ENCODE peak calls at places on chromosome 6, in eight cellular contexts. One of them, this sample, is unnamed.

GRCh38 chr6:154766288-154766687 is 33.1 kb downstream of the SCAF8 start:
- DNase-seq in CD8-positive, alpha-beta memory T cell: no peak
- DNase-seq in stimulated activated CD4-positive, alpha-beta T cell treated with anti-CD3 and anti-CD28 coated beads, Interleukin-15, amount 100 ng/mL, for 24 hours: no peak
- DNase-seq in ACHN: no peak
- DNase-seq in mesothelial cell of epicardium: no peak
- DNase-seq in NCI-H748 treated with DMSO at 0.1 percent for 48 hours: no peak
- DNase-seq in dermis microvascular lymphatic vessel endothelial cell: no peak
- DNase-seq in SJSA1: no peak
- DNase-seq in this sample: no peak

GRCh38 chr6:90350689-90351554 is 54.3 kb upstream of the BACH2 start:
- DNase-seq in SJSA1: no peak
- DNase-seq in NCI-H748 treated with DMSO at 0.1 percent for 48 hours: no peak
- DNase-seq in stimulated activated CD4-positive, alpha-beta T cell treated with anti-CD3 and anti-CD28 coated beads, Interleukin-15, amount 100 ng/mL, for 24 hours: peak; percentile 19
- DNase-seq in ACHN: no peak
- DNase-seq in dermis microvascular lymphatic vessel endothelial cell: no peak
- DNase-seq in CD8-positive, alpha-beta memory T cell: peak; percentile 79
- DNase-seq in mesothelial cell of epicardium: no peak
- DNase-seq in this sample: no peak

GRCh38 chr6:27866370-27867050 is 45.7 kb downstream of the OR2B2 start:
- DNase-seq in NCI-H748 treated with DMSO at 0.1 percent for 48 hours: peak; percentile 85
- DNase-seq in stimulated activated CD4-positive, alpha-beta T cell treated with anti-CD3 and anti-CD28 coated beads, Interleukin-15, amount 100 ng/mL, for 24 hours: peak; percentile 69
- DNase-seq in CD8-positive, alpha-beta memory T cell: peak; percentile 75
- DNase-seq in dermis microvascular lymphatic vessel endothelial cell: peak; percentile 49
- DNase-seq in mesothelial cell of epicardium: no peak
- DNase-seq in SJSA1: peak; percentile 73
- DNase-seq in ACHN: no peak
- DNase-seq in this sample: peak; percentile 81

GRCh38 chr6:56374841-56375369 is 127.5 kb upstream of the COL21A1 start:
- DNase-seq in SJSA1: no peak
- DNase-seq in CD8-positive, alpha-beta memory T cell: no peak
- DNase-seq in dermis microvascular lymphatic vessel endothelial cell: peak; percentile 97
- DNase-seq in ACHN: no peak
- DNase-seq in stimulated activated CD4-positive, alpha-beta T cell treated with anti-CD3 and anti-CD28 coated beads, Interleukin-15, amount 100 ng/mL, for 24 hours: no peak
- DNase-seq in mesothelial cell of epicardium: no peak
- DNase-seq in NCI-H748 treated with DMSO at 0.1 percent for 48 hours: no peak
- DNase-seq in this sample: no peak

GRCh38 chr6:1062786-1063545 is 248.9 kb upstream of the FOXQ1 start:
- DNase-seq in dermis microvascular lymphatic vessel endothelial cell: no peak
- DNase-seq in CD8-positive, alpha-beta memory T cell: no peak
- DNase-seq in SJSA1: no peak
- DNase-seq in mesothelial cell of epicardium: no peak
- DNase-seq in ACHN: no peak
- DNase-seq in stimulated activated CD4-positive, alpha-beta T cell treated with anti-CD3 and anti-CD28 coated beads, Interleukin-15, amount 100 ng/mL, for 24 hours: no peak
- DNase-seq in NCI-H748 treated with DMSO at 0.1 percent for 48 hours: no peak
- DNase-seq in this sample: no peak

GRCh38 chr6:14316911-14317535 is 199.5 kb downstream of the CD83 start:
- DNase-seq in NCI-H748 treated with DMSO at 0.1 percent for 48 hours: peak; percentile 91
- DNase-seq in mesothelial cell of epicardium: no peak
- DNase-seq in CD8-positive, alpha-beta memory T cell: no peak
- DNase-seq in stimulated activated CD4-positive, alpha-beta T cell treated with anti-CD3 and anti-CD28 coated beads, Interleukin-15, amount 100 ng/mL, for 24 hours: peak; percentile 19
- DNase-seq in ACHN: no peak
- DNase-seq in dermis microvascular lymphatic vessel endothelial cell: no peak
- DNase-seq in SJSA1: no peak
- DNase-seq in this sample: peak; percentile 67

GRCh38 chr6:139117734-139118133 is 17.1 kb upstream of the HECA start:
- DNase-seq in dermis microvascular lymphatic vessel endothelial cell: no peak
- DNase-seq in CD8-positive, alpha-beta memory T cell: no peak
- DNase-seq in ACHN: no peak
- DNase-seq in NCI-H748 treated with DMSO at 0.1 percent for 48 hours: no peak
- DNase-seq in stimulated activated CD4-positive, alpha-beta T cell treated with anti-CD3 and anti-CD28 coated beads, Interleukin-15, amount 100 ng/mL, for 24 hours: no peak
- DNase-seq in SJSA1: no peak
- DNase-seq in mesothelial cell of epicardium: no peak
- DNase-seq in this sample: peak; percentile 13

GRCh38 chr6:7468382-7469081 is 72.9 kb upstream of the DSP start:
- DNase-seq in SJSA1: peak; percentile 51
- DNase-seq in ACHN: peak; percentile 65
- DNase-seq in CD8-positive, alpha-beta memory T cell: no peak
- DNase-seq in stimulated activated CD4-positive, alpha-beta T cell treated with anti-CD3 and anti-CD28 coated beads, Interleukin-15, amount 100 ng/mL, for 24 hours: peak; percentile 27
- DNase-seq in mesothelial cell of epicardium: no peak
- DNase-seq in NCI-H748 treated with DMSO at 0.1 percent for 48 hours: no peak
- DNase-seq in dermis microvascular lymphatic vessel endothelial cell: no peak
- DNase-seq in this sample: peak; percentile 41

GRCh38 chr6:121531658-121532167 is 96.3 kb downstream of the GJA1 start:
- DNase-seq in NCI-H748 treated with DMSO at 0.1 percent for 48 hours: peak; percentile 18
- DNase-seq in CD8-positive, alpha-beta memory T cell: no peak
- DNase-seq in ACHN: no peak
- DNase-seq in SJSA1: no peak
- DNase-seq in mesothelial cell of epicardium: no peak
- DNase-seq in dermis microvascular lymphatic vessel endothelial cell: no peak
- DNase-seq in stimulated activated CD4-positive, alpha-beta T cell treated with anti-CD3 and anti-CD28 coated beads, Interleukin-15, amount 100 ng/mL, for 24 hours: no peak
- DNase-seq in this sample: peak; percentile 81

GRCh38 chr6:92521553-92521952 is 897.8 kb downstream of the EPHA7 start:
- DNase-seq in dermis microvascular lymphatic vessel endothelial cell: peak; percentile 28
- DNase-seq in CD8-positive, alpha-beta memory T cell: no peak
- DNase-seq in mesothelial cell of epicardium: no peak
- DNase-seq in stimulated activated CD4-positive, alpha-beta T cell treated with anti-CD3 and anti-CD28 coated beads, Interleukin-15, amount 100 ng/mL, for 24 hours: no peak
- DNase-seq in NCI-H748 treated with DMSO at 0.1 percent for 48 hours: no peak
- DNase-seq in SJSA1: no peak
- DNase-seq in ACHN: no peak
- DNase-seq in this sample: no peak

GRCh38 chr6:121603486-121603885 is 168.0 kb downstream of the GJA1 start:
- DNase-seq in stimulated activated CD4-positive, alpha-beta T cell treated with anti-CD3 and anti-CD28 coated beads, Interleukin-15, amount 100 ng/mL, for 24 hours: no peak
- DNase-seq in CD8-positive, alpha-beta memory T cell: no peak
- DNase-seq in ACHN: no peak
- DNase-seq in mesothelial cell of epicardium: no peak
- DNase-seq in SJSA1: no peak
- DNase-seq in NCI-H748 treated with DMSO at 0.1 percent for 48 hours: no peak
- DNase-seq in dermis microvascular lymphatic vessel endothelial cell: no peak
- DNase-seq in this sample: no peak

GRCh38 chr6:168319279-168320051 is at the start of gene DACT2:
- DNase-seq in SJSA1: no peak
- DNase-seq in mesothelial cell of epicardium: no peak
- DNase-seq in ACHN: no peak
- DNase-seq in stimulated activated CD4-positive, alpha-beta T cell treated with anti-CD3 and anti-CD28 coated beads, Interleukin-15, amount 100 ng/mL, for 24 hours: no peak
- DNase-seq in CD8-positive, alpha-beta memory T cell: no peak
- DNase-seq in NCI-H748 treated with DMSO at 0.1 percent for 48 hours: no peak
- DNase-seq in dermis microvascular lymphatic vessel endothelial cell: no peak
- DNase-seq in this sample: no peak

GRCh38 chr6:161134550-161135298 is 139.1 kb downstream of the AGPAT4 start:
- DNase-seq in ACHN: no peak
- DNase-seq in NCI-H748 treated with DMSO at 0.1 percent for 48 hours: no peak
- DNase-seq in SJSA1: no peak
- DNase-seq in mesothelial cell of epicardium: no peak
- DNase-seq in CD8-positive, alpha-beta memory T cell: no peak
- DNase-seq in dermis microvascular lymphatic vessel endothelial cell: no peak
- DNase-seq in stimulated activated CD4-positive, alpha-beta T cell treated with anti-CD3 and anti-CD28 coated beads, Interleukin-15, amount 100 ng/mL, for 24 hours: no peak
- DNase-seq in this sample: no peak

GRCh38 chr6:133856911-133857310 is 32.0 kb upstream of the TCF21 start:
- DNase-seq in ACHN: no peak
- DNase-seq in dermis microvascular lymphatic vessel endothelial cell: no peak
- DNase-seq in stimulated activated CD4-positive, alpha-beta T cell treated with anti-CD3 and anti-CD28 coated beads, Interleukin-15, amount 100 ng/mL, for 24 hours: no peak
- DNase-seq in SJSA1: no peak
- DNase-seq in NCI-H748 treated with DMSO at 0.1 percent for 48 hours: no peak
- DNase-seq in mesothelial cell of epicardium: no peak
- DNase-seq in CD8-positive, alpha-beta memory T cell: no peak
- DNase-seq in this sample: no peak

GRCh38 chr6:158283304-158284005 is 28.8 kb upstream of the TULP4 start:
- DNase-seq in ACHN: no peak
- DNase-seq in mesothelial cell of epicardium: no peak
- DNase-seq in dermis microvascular lymphatic vessel endothelial cell: no peak
- DNase-seq in stimulated activated CD4-positive, alpha-beta T cell treated with anti-CD3 and anti-CD28 coated beads, Interleukin-15, amount 100 ng/mL, for 24 hours: no peak
- DNase-seq in NCI-H748 treated with DMSO at 0.1 percent for 48 hours: no peak
- DNase-seq in SJSA1: peak; percentile 51
- DNase-seq in CD8-positive, alpha-beta memory T cell: peak; percentile 17
- DNase-seq in this sample: no peak

GRCh38 chr6:51614725-51615124 is 472.7 kb downstream of the PKHD1 start:
- DNase-seq in SJSA1: no peak
- DNase-seq in CD8-positive, alpha-beta memory T cell: no peak
- DNase-seq in ACHN: no peak
- DNase-seq in mesothelial cell of epicardium: no peak
- DNase-seq in stimulated activated CD4-positive, alpha-beta T cell treated with anti-CD3 and anti-CD28 coated beads, Interleukin-15, amount 100 ng/mL, for 24 hours: no peak
- DNase-seq in dermis microvascular lymphatic vessel endothelial cell: no peak
- DNase-seq in NCI-H748 treated with DMSO at 0.1 percent for 48 hours: no peak
- DNase-seq in this sample: no peak

GRCh38 chr6:90284236-90284744 is 12.4 kb downstream of the BACH2 start:
- DNase-seq in mesothelial cell of epicardium: no peak
- DNase-seq in ACHN: peak; percentile 87
- DNase-seq in dermis microvascular lymphatic vessel endothelial cell: peak; percentile 52
- DNase-seq in CD8-positive, alpha-beta memory T cell: peak; percentile 47
- DNase-seq in stimulated activated CD4-positive, alpha-beta T cell treated with anti-CD3 and anti-CD28 coated beads, Interleukin-15, amount 100 ng/mL, for 24 hours: peak; percentile 72
- DNase-seq in NCI-H748 treated with DMSO at 0.1 percent for 48 hours: no peak
- DNase-seq in SJSA1: peak; percentile 79
- DNase-seq in this sample: no peak

GRCh38 chr6:129989396-129989795 is 29.0 kb upstream of the L3MBTL3 start:
- DNase-seq in ACHN: no peak
- DNase-seq in NCI-H748 treated with DMSO at 0.1 percent for 48 hours: no peak
- DNase-seq in dermis microvascular lymphatic vessel endothelial cell: no peak
- DNase-seq in stimulated activated CD4-positive, alpha-beta T cell treated with anti-CD3 and anti-CD28 coated beads, Interleukin-15, amount 100 ng/mL, for 24 hours: no peak
- DNase-seq in CD8-positive, alpha-beta memory T cell: no peak
- DNase-seq in mesothelial cell of epicardium: no peak
- DNase-seq in SJSA1: no peak
- DNase-seq in this sample: no peak

GRCh38 chr6:62652692-62653328 is 366.8 kb upstream of the KHDRBS2 start:
- DNase-seq in NCI-H748 treated with DMSO at 0.1 percent for 48 hours: no peak
- DNase-seq in stimulated activated CD4-positive, alpha-beta T cell treated with anti-CD3 and anti-CD28 coated beads, Interleukin-15, amount 100 ng/mL, for 24 hours: no peak
- DNase-seq in mesothelial cell of epicardium: no peak
- DNase-seq in SJSA1: no peak
- DNase-seq in dermis microvascular lymphatic vessel endothelial cell: peak; percentile 1
- DNase-seq in CD8-positive, alpha-beta memory T cell: no peak
- DNase-seq in ACHN: peak; percentile 0
- DNase-seq in this sample: no peak

GRCh38 chr6:108661430-108661829 is 100.7 kb downstream of the FOXO3 start:
- DNase-seq in mesothelial cell of epicardium: no peak
- DNase-seq in NCI-H748 treated with DMSO at 0.1 percent for 48 hours: no peak
- DNase-seq in dermis microvascular lymphatic vessel endothelial cell: no peak
- DNase-seq in stimulated activated CD4-positive, alpha-beta T cell treated with anti-CD3 and anti-CD28 coated beads, Interleukin-15, amount 100 ng/mL, for 24 hours: no peak
- DNase-seq in ACHN: no peak
- DNase-seq in CD8-positive, alpha-beta memory T cell: no peak
- DNase-seq in SJSA1: no peak
- DNase-seq in this sample: no peak

GRCh38 chr6:26122402-26122792 is 35.2 kb downstream of the HFE start:
- DNase-seq in ACHN: peak; percentile 61
- DNase-seq in stimulated activated CD4-positive, alpha-beta T cell treated with anti-CD3 and anti-CD28 coated beads, Interleukin-15, amount 100 ng/mL, for 24 hours: no peak
- DNase-seq in NCI-H748 treated with DMSO at 0.1 percent for 48 hours: no peak
- DNase-seq in CD8-positive, alpha-beta memory T cell: no peak
- DNase-seq in mesothelial cell of epicardium: no peak
- DNase-seq in SJSA1: peak; percentile 47
- DNase-seq in dermis microvascular lymphatic vessel endothelial cell: no peak
- DNase-seq in this sample: peak; percentile 75

GRCh38 chr6:33249732-33250625 is 21.7 kb downstream of the VPS52 start:
- DNase-seq in mesothelial cell of epicardium: no peak
- DNase-seq in stimulated activated CD4-positive, alpha-beta T cell treated with anti-CD3 and anti-CD28 coated beads, Interleukin-15, amount 100 ng/mL, for 24 hours: peak; percentile 13
- DNase-seq in ACHN: peak; percentile 62
- DNase-seq in CD8-positive, alpha-beta memory T cell: no peak
- DNase-seq in SJSA1: peak; percentile 55
- DNase-seq in dermis microvascular lymphatic vessel endothelial cell: no peak
- DNase-seq in NCI-H748 treated with DMSO at 0.1 percent for 48 hours: no peak
- DNase-seq in this sample: no peak

GRCh38 chr6:168815229-168815628 is 374.2 kb downstream of the SMOC2 start:
- DNase-seq in SJSA1: no peak
- DNase-seq in mesothelial cell of epicardium: no peak
- DNase-seq in CD8-positive, alpha-beta memory T cell: no peak
- DNase-seq in ACHN: peak; percentile 7
- DNase-seq in NCI-H748 treated with DMSO at 0.1 percent for 48 hours: no peak
- DNase-seq in dermis microvascular lymphatic vessel endothelial cell: no peak
- DNase-seq in stimulated activated CD4-positive, alpha-beta T cell treated with anti-CD3 and anti-CD28 coated beads, Interleukin-15, amount 100 ng/mL, for 24 hours: no peak
- DNase-seq in this sample: no peak

GRCh38 chr6:72716916-72717315 is 95.1 kb downstream of the KCNQ5 start:
- DNase-seq in CD8-positive, alpha-beta memory T cell: no peak
- DNase-seq in stimulated activated CD4-positive, alpha-beta T cell treated with anti-CD3 and anti-CD28 coated beads, Interleukin-15, amount 100 ng/mL, for 24 hours: no peak
- DNase-seq in NCI-H748 treated with DMSO at 0.1 percent for 48 hours: no peak
- DNase-seq in mesothelial cell of epicardium: no peak
- DNase-seq in dermis microvascular lymphatic vessel endothelial cell: no peak
- DNase-seq in ACHN: no peak
- DNase-seq in SJSA1: no peak
- DNase-seq in this sample: no peak

GRCh38 chr6:146345582-146345981 is 198.1 kb upstream of the RAB32 start:
- DNase-seq in NCI-H748 treated with DMSO at 0.1 percent for 48 hours: no peak
- DNase-seq in dermis microvascular lymphatic vessel endothelial cell: no peak
- DNase-seq in stimulated activated CD4-positive, alpha-beta T cell treated with anti-CD3 and anti-CD28 coated beads, Interleukin-15, amount 100 ng/mL, for 24 hours: no peak
- DNase-seq in SJSA1: no peak
- DNase-seq in CD8-positive, alpha-beta memory T cell: no peak
- DNase-seq in mesothelial cell of epicardium: no peak
- DNase-seq in ACHN: no peak
- DNase-seq in this sample: no peak

GRCh38 chr6:45949256-45949655 is 66.4 kb downstream of the CLIC5 start:
- DNase-seq in ACHN: no peak
- DNase-seq in SJSA1: no peak
- DNase-seq in mesothelial cell of epicardium: no peak
- DNase-seq in stimulated activated CD4-positive, alpha-beta T cell treated with anti-CD3 and anti-CD28 coated beads, Interleukin-15, amount 100 ng/mL, for 24 hours: no peak
- DNase-seq in CD8-positive, alpha-beta memory T cell: no peak
- DNase-seq in NCI-H748 treated with DMSO at 0.1 percent for 48 hours: no peak
- DNase-seq in dermis microvascular lymphatic vessel endothelial cell: no peak
- DNase-seq in this sample: no peak